ENCODE peak calls at places on chromosomes 5 and 9, in ten cellular contexts. One of them, this sample, is unnamed.

GRCh38 chr5:138349842-138350635 is 2.4 kb upstream of the KDM3B start:
- DNase-seq in nephron progenitor cell: no peak
- DNase-seq in hypothalamus: no peak
- DNase-seq in T-helper 1 cell: no peak
- DNase-seq in NCI-H446 treated with DMSO at 0.1 percent for 48 hours: no peak
- DNase-seq in AG04449: no peak
- DNase-seq in heart right ventricle: no peak
- DNase-seq in IMR-90: peak; percentile 40
- DNase-seq in HTR-8/SVneo: no peak
- DNase-seq in stimulated activated CD8-positive, alpha-beta memory T cell treated with anti-CD3 and anti-CD28 coated beads, Interleukin-15, amount 100 ng/mL, for 4 hours: no peak
- DNase-seq in this sample: no peak

GRCh38 chr9:81526587-81526986 is 162.8 kb downstream of the TLE1 start:
- DNase-seq in nephron progenitor cell: no peak
- DNase-seq in hypothalamus: no peak
- DNase-seq in T-helper 1 cell: no peak
- DNase-seq in NCI-H446 treated with DMSO at 0.1 percent for 48 hours: peak; percentile 7
- DNase-seq in AG04449: peak; percentile 36
- DNase-seq in heart right ventricle: no peak
- DNase-seq in IMR-90: peak; percentile 93
- DNase-seq in HTR-8/SVneo: no peak
- DNase-seq in stimulated activated CD8-positive, alpha-beta memory T cell treated with anti-CD3 and anti-CD28 coated beads, Interleukin-15, amount 100 ng/mL, for 4 hours: no peak
- DNase-seq in this sample: no peak

GRCh38 chr5:173232499-173233346 is 2.3 kb downstream of the NKX2-5 start:
- DNase-seq in nephron progenitor cell: peak; percentile 56
- DNase-seq in hypothalamus: no peak
- DNase-seq in T-helper 1 cell: no peak
- DNase-seq in NCI-H446 treated with DMSO at 0.1 percent for 48 hours: no peak
- DNase-seq in AG04449: no peak
- DNase-seq in heart right ventricle: peak; percentile 23
- DNase-seq in IMR-90: no peak
- DNase-seq in HTR-8/SVneo: no peak
- DNase-seq in stimulated activated CD8-positive, alpha-beta memory T cell treated with anti-CD3 and anti-CD28 coated beads, Interleukin-15, amount 100 ng/mL, for 4 hours: no peak
- DNase-seq in this sample: no peak

GRCh38 chr9:110939573-110939972 is 98.7 kb downstream of the LPAR1 start:
- DNase-seq in nephron progenitor cell: no peak
- DNase-seq in hypothalamus: no peak
- DNase-seq in T-helper 1 cell: no peak
- DNase-seq in NCI-H446 treated with DMSO at 0.1 percent for 48 hours: no peak
- DNase-seq in AG04449: no peak
- DNase-seq in heart right ventricle: no peak
- DNase-seq in IMR-90: no peak
- DNase-seq in HTR-8/SVneo: no peak
- DNase-seq in stimulated activated CD8-positive, alpha-beta memory T cell treated with anti-CD3 and anti-CD28 coated beads, Interleukin-15, amount 100 ng/mL, for 4 hours: no peak
- DNase-seq in this sample: no peak

GRCh38 chr9:93223241-93224180 is 39.6 kb downstream of the WNK2 start:
- DNase-seq in nephron progenitor cell: no peak
- DNase-seq in hypothalamus: no peak
- DNase-seq in T-helper 1 cell: no peak
- DNase-seq in NCI-H446 treated with DMSO at 0.1 percent for 48 hours: peak; percentile 39
- DNase-seq in AG04449: peak; percentile 23
- DNase-seq in heart right ventricle: no peak
- DNase-seq in IMR-90: peak; percentile 63
- DNase-seq in HTR-8/SVneo: peak; percentile 83
- DNase-seq in stimulated activated CD8-positive, alpha-beta memory T cell treated with anti-CD3 and anti-CD28 coated beads, Interleukin-15, amount 100 ng/mL, for 4 hours: no peak
- DNase-seq in this sample: peak; percentile 24

GRCh38 chr5:122170630-122171029 is 41.3 kb downstream of the ZNF474 start:
- DNase-seq in nephron progenitor cell: no peak
- DNase-seq in hypothalamus: peak; percentile 15
- DNase-seq in T-helper 1 cell: no peak
- DNase-seq in NCI-H446 treated with DMSO at 0.1 percent for 48 hours: no peak
- DNase-seq in AG04449: no peak
- DNase-seq in heart right ventricle: no peak
- DNase-seq in IMR-90: peak; percentile 50
- DNase-seq in HTR-8/SVneo: no peak
- DNase-seq in stimulated activated CD8-positive, alpha-beta memory T cell treated with anti-CD3 and anti-CD28 coated beads, Interleukin-15, amount 100 ng/mL, for 4 hours: no peak
- DNase-seq in this sample: no peak

GRCh38 chr5:103327451-103327850 is 68.9 kb downstream of the MACIR start:
- DNase-seq in nephron progenitor cell: no peak
- DNase-seq in hypothalamus: no peak
- DNase-seq in T-helper 1 cell: no peak
- DNase-seq in NCI-H446 treated with DMSO at 0.1 percent for 48 hours: no peak
- DNase-seq in AG04449: no peak
- DNase-seq in heart right ventricle: no peak
- DNase-seq in IMR-90: no peak
- DNase-seq in HTR-8/SVneo: no peak
- DNase-seq in stimulated activated CD8-positive, alpha-beta memory T cell treated with anti-CD3 and anti-CD28 coated beads, Interleukin-15, amount 100 ng/mL, for 4 hours: no peak
- DNase-seq in this sample: no peak

GRCh38 chr9:84754896-84755295 is 85.4 kb downstream of the NTRK2 start:
- DNase-seq in nephron progenitor cell: no peak
- DNase-seq in hypothalamus: no peak
- DNase-seq in T-helper 1 cell: no peak
- DNase-seq in NCI-H446 treated with DMSO at 0.1 percent for 48 hours: no peak
- DNase-seq in AG04449: no peak
- DNase-seq in heart right ventricle: no peak
- DNase-seq in IMR-90: no peak
- DNase-seq in HTR-8/SVneo: no peak
- DNase-seq in stimulated activated CD8-positive, alpha-beta memory T cell treated with anti-CD3 and anti-CD28 coated beads, Interleukin-15, amount 100 ng/mL, for 4 hours: no peak
- DNase-seq in this sample: no peak

GRCh38 chr9:33375238-33375840 is 27.0 kb downstream of the AQP7 start:
- DNase-seq in nephron progenitor cell: peak; percentile 50
- DNase-seq in hypothalamus: no peak
- DNase-seq in T-helper 1 cell: no peak
- DNase-seq in NCI-H446 treated with DMSO at 0.1 percent for 48 hours: no peak
- DNase-seq in AG04449: no peak
- DNase-seq in heart right ventricle: no peak
- DNase-seq in IMR-90: peak; percentile 19
- DNase-seq in HTR-8/SVneo: no peak
- DNase-seq in stimulated activated CD8-positive, alpha-beta memory T cell treated with anti-CD3 and anti-CD28 coated beads, Interleukin-15, amount 100 ng/mL, for 4 hours: no peak
- DNase-seq in this sample: no peak

GRCh38 chr9:134871941-134872340 is 8.7 kb upstream of the FCN2 start:
- DNase-seq in nephron progenitor cell: no peak
- DNase-seq in hypothalamus: no peak
- DNase-seq in T-helper 1 cell: no peak
- DNase-seq in NCI-H446 treated with DMSO at 0.1 percent for 48 hours: no peak
- DNase-seq in AG04449: no peak
- DNase-seq in heart right ventricle: no peak
- DNase-seq in IMR-90: peak; percentile 65
- DNase-seq in HTR-8/SVneo: no peak
- DNase-seq in stimulated activated CD8-positive, alpha-beta memory T cell treated with anti-CD3 and anti-CD28 coated beads, Interleukin-15, amount 100 ng/mL, for 4 hours: no peak
- DNase-seq in this sample: no peak

GRCh38 chr9:105854056-105854782 is 159.9 kb downstream of the TMEM38B start:
- DNase-seq in nephron progenitor cell: no peak
- DNase-seq in hypothalamus: no peak
- DNase-seq in T-helper 1 cell: no peak
- DNase-seq in NCI-H446 treated with DMSO at 0.1 percent for 48 hours: no peak
- DNase-seq in AG04449: no peak
- DNase-seq in heart right ventricle: no peak
- DNase-seq in IMR-90: no peak
- DNase-seq in HTR-8/SVneo: no peak
- DNase-seq in stimulated activated CD8-positive, alpha-beta memory T cell treated with anti-CD3 and anti-CD28 coated beads, Interleukin-15, amount 100 ng/mL, for 4 hours: no peak
- DNase-seq in this sample: no peak

GRCh38 chr9:2161661-2162060 is 146.5 kb downstream of the SMARCA2 start:
- DNase-seq in nephron progenitor cell: no peak
- DNase-seq in hypothalamus: no peak
- DNase-seq in T-helper 1 cell: no peak
- DNase-seq in NCI-H446 treated with DMSO at 0.1 percent for 48 hours: no peak
- DNase-seq in AG04449: no peak
- DNase-seq in heart right ventricle: no peak
- DNase-seq in IMR-90: no peak
- DNase-seq in HTR-8/SVneo: no peak
- DNase-seq in stimulated activated CD8-positive, alpha-beta memory T cell treated with anti-CD3 and anti-CD28 coated beads, Interleukin-15, amount 100 ng/mL, for 4 hours: no peak
- DNase-seq in this sample: no peak

GRCh38 chr9:108048406-108049025 is 558.9 kb upstream of the KLF4 start:
- DNase-seq in nephron progenitor cell: no peak
- DNase-seq in hypothalamus: no peak
- DNase-seq in T-helper 1 cell: no peak
- DNase-seq in NCI-H446 treated with DMSO at 0.1 percent for 48 hours: no peak
- DNase-seq in AG04449: no peak
- DNase-seq in heart right ventricle: no peak
- DNase-seq in IMR-90: no peak
- DNase-seq in HTR-8/SVneo: no peak
- DNase-seq in stimulated activated CD8-positive, alpha-beta memory T cell treated with anti-CD3 and anti-CD28 coated beads, Interleukin-15, amount 100 ng/mL, for 4 hours: no peak
- DNase-seq in this sample: no peak

GRCh38 chr5:109533847-109534272 is 124.1 kb upstream of the PJA2 start:
- DNase-seq in nephron progenitor cell: no peak
- DNase-seq in hypothalamus: no peak
- DNase-seq in T-helper 1 cell: no peak
- DNase-seq in NCI-H446 treated with DMSO at 0.1 percent for 48 hours: no peak
- DNase-seq in AG04449: no peak
- DNase-seq in heart right ventricle: no peak
- DNase-seq in IMR-90: no peak
- DNase-seq in HTR-8/SVneo: no peak
- DNase-seq in stimulated activated CD8-positive, alpha-beta memory T cell treated with anti-CD3 and anti-CD28 coated beads, Interleukin-15, amount 100 ng/mL, for 4 hours: no peak
- DNase-seq in this sample: no peak

GRCh38 chr5:54844905-54845566 is 140.4 kb downstream of the ESM1 start:
- DNase-seq in nephron progenitor cell: no peak
- DNase-seq in hypothalamus: no peak
- DNase-seq in T-helper 1 cell: no peak
- DNase-seq in NCI-H446 treated with DMSO at 0.1 percent for 48 hours: no peak
- DNase-seq in AG04449: no peak
- DNase-seq in heart right ventricle: no peak
- DNase-seq in IMR-90: peak; percentile 79
- DNase-seq in HTR-8/SVneo: peak; percentile 13
- DNase-seq in stimulated activated CD8-positive, alpha-beta memory T cell treated with anti-CD3 and anti-CD28 coated beads, Interleukin-15, amount 100 ng/mL, for 4 hours: no peak
- DNase-seq in this sample: peak; percentile 17

GRCh38 chr5:10663531-10664183 is 97.4 kb downstream of the DAP start:
- DNase-seq in nephron progenitor cell: peak; percentile 28
- DNase-seq in hypothalamus: no peak
- DNase-seq in T-helper 1 cell: no peak
- DNase-seq in NCI-H446 treated with DMSO at 0.1 percent for 48 hours: peak; percentile 91
- DNase-seq in AG04449: no peak
- DNase-seq in heart right ventricle: no peak
- DNase-seq in IMR-90: peak; percentile 64
- DNase-seq in HTR-8/SVneo: peak; percentile 53
- DNase-seq in stimulated activated CD8-positive, alpha-beta memory T cell treated with anti-CD3 and anti-CD28 coated beads, Interleukin-15, amount 100 ng/mL, for 4 hours: no peak
- DNase-seq in this sample: no peak

GRCh38 chr9:85731128-85731630 is 10.6 kb downstream of the AGTPBP1 start:
- DNase-seq in nephron progenitor cell: no peak
- DNase-seq in hypothalamus: no peak
- DNase-seq in T-helper 1 cell: no peak
- DNase-seq in NCI-H446 treated with DMSO at 0.1 percent for 48 hours: no peak
- DNase-seq in AG04449: no peak
- DNase-seq in heart right ventricle: no peak
- DNase-seq in IMR-90: no peak
- DNase-seq in HTR-8/SVneo: no peak
- DNase-seq in stimulated activated CD8-positive, alpha-beta memory T cell treated with anti-CD3 and anti-CD28 coated beads, Interleukin-15, amount 100 ng/mL, for 4 hours: no peak
- DNase-seq in this sample: no peak

GRCh38 chr9:126514037-126514821 is 99.5 kb upstream of the LMX1B start:
- DNase-seq in nephron progenitor cell: peak; percentile 93
- DNase-seq in hypothalamus: peak; percentile 66
- DNase-seq in T-helper 1 cell: peak; percentile 42
- DNase-seq in NCI-H446 treated with DMSO at 0.1 percent for 48 hours: no peak
- DNase-seq in AG04449: no peak
- DNase-seq in heart right ventricle: peak; percentile 82
- DNase-seq in IMR-90: peak; percentile 15
- DNase-seq in HTR-8/SVneo: peak; percentile 55
- DNase-seq in stimulated activated CD8-positive, alpha-beta memory T cell treated with anti-CD3 and anti-CD28 coated beads, Interleukin-15, amount 100 ng/mL, for 4 hours: peak; percentile 33
- DNase-seq in this sample: peak; percentile 75

GRCh38 chr5:146995878-146996277 is 117.3 kb upstream of the PPP2R2B start:
- DNase-seq in nephron progenitor cell: no peak
- DNase-seq in hypothalamus: no peak
- DNase-seq in T-helper 1 cell: no peak
- DNase-seq in NCI-H446 treated with DMSO at 0.1 percent for 48 hours: no peak
- DNase-seq in AG04449: no peak
- DNase-seq in heart right ventricle: no peak
- DNase-seq in IMR-90: no peak
- DNase-seq in HTR-8/SVneo: no peak
- DNase-seq in stimulated activated CD8-positive, alpha-beta memory T cell treated with anti-CD3 and anti-CD28 coated beads, Interleukin-15, amount 100 ng/mL, for 4 hours: no peak
- DNase-seq in this sample: no peak

GRCh38 chr9:129319938-129320481 is 141.9 kb upstream of the IER5L start:
- DNase-seq in nephron progenitor cell: no peak
- DNase-seq in hypothalamus: no peak
- DNase-seq in T-helper 1 cell: no peak
- DNase-seq in NCI-H446 treated with DMSO at 0.1 percent for 48 hours: no peak
- DNase-seq in AG04449: no peak
- DNase-seq in heart right ventricle: no peak
- DNase-seq in IMR-90: no peak
- DNase-seq in HTR-8/SVneo: no peak
- DNase-seq in stimulated activated CD8-positive, alpha-beta memory T cell treated with anti-CD3 and anti-CD28 coated beads, Interleukin-15, amount 100 ng/mL, for 4 hours: no peak
- DNase-seq in this sample: no peak

GRCh38 chr9:2602704-2603116 is 18.9 kb upstream of the VLDLR start:
- DNase-seq in nephron progenitor cell: no peak
- DNase-seq in hypothalamus: no peak
- DNase-seq in T-helper 1 cell: no peak
- DNase-seq in NCI-H446 treated with DMSO at 0.1 percent for 48 hours: no peak
- DNase-seq in AG04449: peak; percentile 12
- DNase-seq in heart right ventricle: no peak
- DNase-seq in IMR-90: peak; percentile 23
- DNase-seq in HTR-8/SVneo: no peak
- DNase-seq in stimulated activated CD8-positive, alpha-beta memory T cell treated with anti-CD3 and anti-CD28 coated beads, Interleukin-15, amount 100 ng/mL, for 4 hours: no peak
- DNase-seq in this sample: peak; percentile 67

GRCh38 chr9:87381050-87381711 is 116.5 kb upstream of the DAPK1 start:
- DNase-seq in nephron progenitor cell: no peak
- DNase-seq in hypothalamus: no peak
- DNase-seq in T-helper 1 cell: no peak
- DNase-seq in NCI-H446 treated with DMSO at 0.1 percent for 48 hours: no peak
- DNase-seq in AG04449: peak; percentile 80
- DNase-seq in heart right ventricle: no peak
- DNase-seq in IMR-90: peak; percentile 18
- DNase-seq in HTR-8/SVneo: no peak
- DNase-seq in stimulated activated CD8-positive, alpha-beta memory T cell treated with anti-CD3 and anti-CD28 coated beads, Interleukin-15, amount 100 ng/mL, for 4 hours: no peak
- DNase-seq in this sample: no peak

GRCh38 chr5:691817-692529 is 1.2 kb downstream of the TPPP start:
- DNase-seq in nephron progenitor cell: no peak
- DNase-seq in hypothalamus: no peak
- DNase-seq in T-helper 1 cell: no peak
- DNase-seq in NCI-H446 treated with DMSO at 0.1 percent for 48 hours: no peak
- DNase-seq in AG04449: no peak
- DNase-seq in heart right ventricle: no peak
- DNase-seq in IMR-90: no peak
- DNase-seq in HTR-8/SVneo: no peak
- DNase-seq in stimulated activated CD8-positive, alpha-beta memory T cell treated with anti-CD3 and anti-CD28 coated beads, Interleukin-15, amount 100 ng/mL, for 4 hours: no peak
- DNase-seq in this sample: no peak

GRCh38 chr5:73229271-73229670 is 56.3 kb downstream of the TMEM174 start:
- DNase-seq in nephron progenitor cell: no peak
- DNase-seq in hypothalamus: no peak
- DNase-seq in T-helper 1 cell: no peak
- DNase-seq in NCI-H446 treated with DMSO at 0.1 percent for 48 hours: no peak
- DNase-seq in AG04449: peak; percentile 61
- DNase-seq in heart right ventricle: no peak
- DNase-seq in IMR-90: peak; percentile 67
- DNase-seq in HTR-8/SVneo: no peak
- DNase-seq in stimulated activated CD8-positive, alpha-beta memory T cell treated with anti-CD3 and anti-CD28 coated beads, Interleukin-15, amount 100 ng/mL, for 4 hours: no peak
- DNase-seq in this sample: no peak

GRCh38 chr9:131773911-131774379 is 34.1 kb upstream of the RAPGEF1 start:
- DNase-seq in nephron progenitor cell: peak; percentile 89
- DNase-seq in hypothalamus: peak; percentile 29
- DNase-seq in T-helper 1 cell: peak; percentile 19
- DNase-seq in NCI-H446 treated with DMSO at 0.1 percent for 48 hours: no peak
- DNase-seq in AG04449: no peak
- DNase-seq in heart right ventricle: no peak
- DNase-seq in IMR-90: peak; percentile 65
- DNase-seq in HTR-8/SVneo: peak; percentile 64
- DNase-seq in stimulated activated CD8-positive, alpha-beta memory T cell treated with anti-CD3 and anti-CD28 coated beads, Interleukin-15, amount 100 ng/mL, for 4 hours: no peak
- DNase-seq in this sample: no peak

GRCh38 chr5:146018461-146019375 is 82.3 kb downstream of the SH3RF2 start:
- DNase-seq in nephron progenitor cell: no peak
- DNase-seq in hypothalamus: no peak
- DNase-seq in T-helper 1 cell: no peak
- DNase-seq in NCI-H446 treated with DMSO at 0.1 percent for 48 hours: no peak
- DNase-seq in AG04449: no peak
- DNase-seq in heart right ventricle: no peak
- DNase-seq in IMR-90: no peak
- DNase-seq in HTR-8/SVneo: no peak
- DNase-seq in stimulated activated CD8-positive, alpha-beta memory T cell treated with anti-CD3 and anti-CD28 coated beads, Interleukin-15, amount 100 ng/mL, for 4 hours: no peak
- DNase-seq in this sample: no peak

GRCh38 chr9:38280251-38280800 is 112.2 kb upstream of the ALDH1B1 start:
- DNase-seq in nephron progenitor cell: no peak
- DNase-seq in hypothalamus: no peak
- DNase-seq in T-helper 1 cell: no peak
- DNase-seq in NCI-H446 treated with DMSO at 0.1 percent for 48 hours: no peak
- DNase-seq in AG04449: no peak
- DNase-seq in heart right ventricle: no peak
- DNase-seq in IMR-90: no peak
- DNase-seq in HTR-8/SVneo: no peak
- DNase-seq in stimulated activated CD8-positive, alpha-beta memory T cell treated with anti-CD3 and anti-CD28 coated beads, Interleukin-15, amount 100 ng/mL, for 4 hours: no peak
- DNase-seq in this sample: no peak

GRCh38 chr9:34555002-34555348 is 32.2 kb upstream of the ENHO start:
- DNase-seq in nephron progenitor cell: peak; percentile 70
- DNase-seq in hypothalamus: no peak
- DNase-seq in T-helper 1 cell: no peak
- DNase-seq in NCI-H446 treated with DMSO at 0.1 percent for 48 hours: no peak
- DNase-seq in AG04449: no peak
- DNase-seq in heart right ventricle: no peak
- DNase-seq in IMR-90: no peak
- DNase-seq in HTR-8/SVneo: no peak
- DNase-seq in stimulated activated CD8-positive, alpha-beta memory T cell treated with anti-CD3 and anti-CD28 coated beads, Interleukin-15, amount 100 ng/mL, for 4 hours: no peak
- DNase-seq in this sample: peak; percentile 30

This sample was measured in NCI-H345.